ENCODE peak calls at places on chromosomes 13 and 19, in four cellular contexts. A, Q, W and J are unnamed samples.

GRCh38 chr19:3146677-3147100 is 10.9 kb downstream of the GNA15 start:
- DNase-seq in W (peak), Q (peak), A (peak), J (no peak)

GRCh38 chr19:1455336-1456120 is 5.6 kb downstream of the APC2 start:
- DNase-seq in A (no peak), Q (peak), W (no peak), J (peak)

GRCh38 chr13:20501139-20501538 is 24.5 kb downstream of the CRYL1 start:
- DNase-seq in Q (no peak), W (no peak), A (no peak), J (no peak)

GRCh38 chr13:48567521-48568331 is 34.8 kb upstream of the RCBTB2 start:
- DNase-seq in W (no peak), A (no peak), Q (peak), J (no peak)

GRCh38 chr19:3075605-3076431 is 13.5 kb upstream of the TLE5 start:
- DNase-seq in A (peak), Q (no peak), W (peak), J (peak)

GRCh38 chr19:48741222-48741999 is 1.0 kb upstream of the RASIP1 start:
- DNase-seq in Q (no peak), A (no peak), W (no peak), J (no peak)

GRCh38 chr19:33498391-33499000 is 23.1 kb downstream of the PEPD start:
- DNase-seq in A (no peak), Q (no peak), W (no peak), J (no peak)

GRCh38 chr19:23393121-23393520 is 2.1 kb downstream of the ZNF91 start:
- DNase-seq in W (no peak), Q (no peak), A (no peak), J (no peak)

GRCh38 chr13:40648040-40648439 is 18.4 kb downstream of the FOXO1 start:
- DNase-seq in Q (peak), W (no peak), A (no peak), J (no peak)

GRCh38 chr13:101985321-101985720 is 416.5 kb downstream of the FGF14 start:
- DNase-seq in A (no peak), Q (no peak), W (no peak), J (peak)